ENCODE peak calls at places on chromosomes 12 and 14, in nine cellular contexts. One of them, this sample, is unnamed.
A peak's percentile ranks its signal among the peaks of the same experiment; 100 is the strongest.

GRCh38 chr12:51773145-51773869 is 75.2 kb downstream of the FIGNL2 start:
- DNase-seq in GDM1: peak; percentile 0
- DNase-seq in transverse colon: no peak
- DNase-seq in tibial nerve: no peak
- DNase-seq in H54: no peak
- DNase-seq in EH: peak; percentile 89
- DNase-seq in activated naive CD4-positive, alpha-beta T cell: no peak
- DNase-seq in activated CD4-positive, alpha-beta T cell treated with anti-CD3 and anti-CD28 coated beads, Interleukin-2, amount 50 U/mL, for 24 hours: no peak
- DNase-seq in fibroblast of pulmonary artery: peak; percentile 88
- DNase-seq in this sample: no peak

GRCh38 chr14:24207104-24207543 is 1.6 kb downstream of the TSSK4 start:
- DNase-seq in GDM1: no peak
- DNase-seq in transverse colon: no peak
- DNase-seq in tibial nerve: no peak
- DNase-seq in H54: no peak
- DNase-seq in EH: no peak
- DNase-seq in activated naive CD4-positive, alpha-beta T cell: no peak
- DNase-seq in activated CD4-positive, alpha-beta T cell treated with anti-CD3 and anti-CD28 coated beads, Interleukin-2, amount 50 U/mL, for 24 hours: no peak
- DNase-seq in fibroblast of pulmonary artery: no peak
- DNase-seq in this sample: no peak

GRCh38 chr12:51460519-51460918 is 35.9 kb downstream of the SLC4A8 start:
- DNase-seq in GDM1: no peak
- DNase-seq in transverse colon: no peak
- DNase-seq in tibial nerve: no peak
- DNase-seq in H54: no peak
- DNase-seq in EH: no peak
- DNase-seq in activated naive CD4-positive, alpha-beta T cell: no peak
- DNase-seq in activated CD4-positive, alpha-beta T cell treated with anti-CD3 and anti-CD28 coated beads, Interleukin-2, amount 50 U/mL, for 24 hours: no peak
- DNase-seq in fibroblast of pulmonary artery: no peak
- DNase-seq in this sample: no peak

GRCh38 chr14:95885866-95886265 is 9.2 kb downstream of the TUNAR start:
- DNase-seq in GDM1: no peak
- DNase-seq in transverse colon: no peak
- DNase-seq in tibial nerve: no peak
- DNase-seq in H54: peak; percentile 52
- DNase-seq in EH: peak; percentile 31
- DNase-seq in activated naive CD4-positive, alpha-beta T cell: no peak
- DNase-seq in activated CD4-positive, alpha-beta T cell treated with anti-CD3 and anti-CD28 coated beads, Interleukin-2, amount 50 U/mL, for 24 hours: no peak
- DNase-seq in fibroblast of pulmonary artery: no peak
- DNase-seq in this sample: no peak

GRCh38 chr12:62963642-62964041 is 28.7 kb upstream of the PPM1H start:
- DNase-seq in GDM1: no peak
- DNase-seq in transverse colon: no peak
- DNase-seq in tibial nerve: no peak
- DNase-seq in H54: no peak
- DNase-seq in EH: no peak
- DNase-seq in activated naive CD4-positive, alpha-beta T cell: no peak
- DNase-seq in activated CD4-positive, alpha-beta T cell treated with anti-CD3 and anti-CD28 coated beads, Interleukin-2, amount 50 U/mL, for 24 hours: no peak
- DNase-seq in fibroblast of pulmonary artery: peak; percentile 3
- DNase-seq in this sample: no peak

GRCh38 chr12:50187084-50187900 is 20.1 kb upstream of the CERS5 start:
- DNase-seq in GDM1: no peak
- DNase-seq in transverse colon: no peak
- DNase-seq in tibial nerve: no peak
- DNase-seq in H54: no peak
- DNase-seq in EH: peak; percentile 97
- DNase-seq in activated naive CD4-positive, alpha-beta T cell: no peak
- DNase-seq in activated CD4-positive, alpha-beta T cell treated with anti-CD3 and anti-CD28 coated beads, Interleukin-2, amount 50 U/mL, for 24 hours: no peak
- DNase-seq in fibroblast of pulmonary artery: peak; percentile 91
- DNase-seq in this sample: no peak

GRCh38 chr12:84995646-84996045 is 40.4 kb downstream of the TSPAN19 start:
- DNase-seq in GDM1: no peak
- DNase-seq in transverse colon: no peak
- DNase-seq in tibial nerve: no peak
- DNase-seq in H54: no peak
- DNase-seq in EH: no peak
- DNase-seq in activated naive CD4-positive, alpha-beta T cell: no peak
- DNase-seq in activated CD4-positive, alpha-beta T cell treated with anti-CD3 and anti-CD28 coated beads, Interleukin-2, amount 50 U/mL, for 24 hours: no peak
- DNase-seq in fibroblast of pulmonary artery: no peak
- DNase-seq in this sample: no peak

GRCh38 chr12:14567311-14568195 is at the start of gene PLBD1:
- DNase-seq in GDM1: no peak
- DNase-seq in transverse colon: peak; percentile 71
- DNase-seq in tibial nerve: no peak
- DNase-seq in H54: no peak
- DNase-seq in EH: peak; percentile 16
- DNase-seq in activated naive CD4-positive, alpha-beta T cell: no peak
- DNase-seq in activated CD4-positive, alpha-beta T cell treated with anti-CD3 and anti-CD28 coated beads, Interleukin-2, amount 50 U/mL, for 24 hours: no peak
- DNase-seq in fibroblast of pulmonary artery: peak; percentile 43
- DNase-seq in this sample: no peak

GRCh38 chr14:95326987-95327386 is 7.3 kb upstream of the CLMN start:
- DNase-seq in GDM1: no peak
- DNase-seq in transverse colon: no peak
- DNase-seq in tibial nerve: no peak
- DNase-seq in H54: no peak
- DNase-seq in EH: no peak
- DNase-seq in activated naive CD4-positive, alpha-beta T cell: no peak
- DNase-seq in activated CD4-positive, alpha-beta T cell treated with anti-CD3 and anti-CD28 coated beads, Interleukin-2, amount 50 U/mL, for 24 hours: no peak
- DNase-seq in fibroblast of pulmonary artery: no peak
- DNase-seq in this sample: no peak